ENCODE peak calls at places on chromosomes 11 and 22, in seven cellular contexts. One of them, this sample, is unnamed.

GRCh38 chr11:71311928-71312510 is 59.6 kb upstream of the SHANK2 start:
- DNase-seq in PC-9: no peak
- DNase-seq in neural progenitor cell: no peak
- DNase-seq in IMR-90: no peak
- DNase-seq in mesendoderm: no peak
- DNase-seq in HFF-Myc: no peak
- DNase-seq in H7: no peak
- DNase-seq in this sample: no peak

GRCh38 chr11:2121227-2122130 is 17.7 kb downstream of the IGF2 start:
- DNase-seq in PC-9: no peak
- DNase-seq in neural progenitor cell: no peak
- DNase-seq in IMR-90: no peak
- DNase-seq in mesendoderm: no peak
- DNase-seq in HFF-Myc: no peak
- DNase-seq in H7: peak; percentile 56
- DNase-seq in this sample: no peak

GRCh38 chr11:106989056-106989455 is 29.2 kb downstream of the GUCY1A2 start:
- DNase-seq in PC-9: no peak
- DNase-seq in neural progenitor cell: no peak
- DNase-seq in IMR-90: peak; percentile 3
- DNase-seq in mesendoderm: no peak
- DNase-seq in HFF-Myc: no peak
- DNase-seq in H7: no peak
- DNase-seq in this sample: no peak

GRCh38 chr11:122248130-122248529 is 132.1 kb upstream of the BLID start:
- DNase-seq in PC-9: no peak
- DNase-seq in neural progenitor cell: no peak
- DNase-seq in IMR-90: no peak
- DNase-seq in mesendoderm: no peak
- DNase-seq in HFF-Myc: no peak
- DNase-seq in H7: no peak
- DNase-seq in this sample: no peak

GRCh38 chr22:36977401-36977861 is 41.8 kb downstream of the TST start:
- DNase-seq in PC-9: peak; percentile 58
- DNase-seq in neural progenitor cell: peak; percentile 84
- DNase-seq in IMR-90: peak; percentile 9
- DNase-seq in mesendoderm: peak; percentile 89
- DNase-seq in HFF-Myc: no peak
- DNase-seq in H7: peak; percentile 88
- DNase-seq in this sample: peak; percentile 92

GRCh38 chr11:16587670-16588069 is 150.8 kb upstream of the C11orf58 start:
- DNase-seq in PC-9: no peak
- DNase-seq in neural progenitor cell: no peak
- DNase-seq in IMR-90: no peak
- DNase-seq in mesendoderm: no peak
- DNase-seq in HFF-Myc: no peak
- DNase-seq in H7: no peak
- DNase-seq in this sample: no peak

GRCh38 chr11:4891996-4892640 is 10.4 kb downstream of the OR51T1 start:
- DNase-seq in PC-9: no peak
- DNase-seq in neural progenitor cell: no peak
- DNase-seq in IMR-90: peak; percentile 93
- DNase-seq in mesendoderm: peak; percentile 16
- DNase-seq in HFF-Myc: peak; percentile 33
- DNase-seq in H7: peak; percentile 1
- DNase-seq in this sample: no peak

GRCh38 chr11:120064341-120064740 is 73.6 kb downstream of the TRIM29 start:
- DNase-seq in PC-9: no peak
- DNase-seq in neural progenitor cell: no peak
- DNase-seq in IMR-90: no peak
- DNase-seq in mesendoderm: no peak
- DNase-seq in HFF-Myc: no peak
- DNase-seq in H7: no peak
- DNase-seq in this sample: no peak

GRCh38 chr11:1919428-1920127 is at the start of gene TNNT3:
- DNase-seq in PC-9: no peak
- DNase-seq in neural progenitor cell: peak; percentile 22
- DNase-seq in IMR-90: no peak
- DNase-seq in mesendoderm: no peak
- DNase-seq in HFF-Myc: no peak
- DNase-seq in H7: peak; percentile 80
- DNase-seq in this sample: no peak

GRCh38 chr11:17596310-17596669 is 49.2 kb downstream of the OTOG start:
- DNase-seq in PC-9: no peak
- DNase-seq in neural progenitor cell: no peak
- DNase-seq in IMR-90: no peak
- DNase-seq in mesendoderm: no peak
- DNase-seq in HFF-Myc: no peak
- DNase-seq in H7: no peak
- DNase-seq in this sample: no peak

GRCh38 chr11:71176812-71177211 is 75.6 kb downstream of the SHANK2 start:
- DNase-seq in PC-9: no peak
- DNase-seq in neural progenitor cell: no peak
- DNase-seq in IMR-90: peak; percentile 10
- DNase-seq in mesendoderm: peak; percentile 33
- DNase-seq in HFF-Myc: no peak
- DNase-seq in H7: no peak
- DNase-seq in this sample: no peak

GRCh38 chr11:28581286-28582242 is 473.4 kb downstream of the METTL15 start:
- DNase-seq in PC-9: no peak
- DNase-seq in neural progenitor cell: no peak
- DNase-seq in IMR-90: peak; percentile 78
- DNase-seq in mesendoderm: peak; percentile 77
- DNase-seq in HFF-Myc: no peak
- DNase-seq in H7: no peak
- DNase-seq in this sample: no peak

GRCh38 chr11:101583180-101584128 is at the start of gene TRPC6:
- DNase-seq in PC-9: no peak
- DNase-seq in neural progenitor cell: peak; percentile 73
- DNase-seq in IMR-90: peak; percentile 47
- DNase-seq in mesendoderm: peak; percentile 76
- DNase-seq in HFF-Myc: no peak
- DNase-seq in H7: peak; percentile 74
- DNase-seq in this sample: no peak

GRCh38 chr11:2302844-2303626 is 1.2 kb downstream of the TSPAN32 start:
- DNase-seq in PC-9: no peak
- DNase-seq in neural progenitor cell: no peak
- DNase-seq in IMR-90: no peak
- DNase-seq in mesendoderm: no peak
- DNase-seq in HFF-Myc: no peak
- DNase-seq in H7: no peak
- DNase-seq in this sample: peak; percentile 85

GRCh38 chr11:17812286-17813187 is 78.0 kb downstream of the KCNC1 start:
- DNase-seq in PC-9: peak; percentile 25
- DNase-seq in neural progenitor cell: no peak
- DNase-seq in IMR-90: no peak
- DNase-seq in mesendoderm: no peak
- DNase-seq in HFF-Myc: no peak
- DNase-seq in H7: no peak
- DNase-seq in this sample: no peak

GRCh38 chr11:47854667-47855066 is 6.5 kb upstream of the NUP160 start:
- DNase-seq in PC-9: no peak
- DNase-seq in neural progenitor cell: no peak
- DNase-seq in IMR-90: no peak
- DNase-seq in mesendoderm: no peak
- DNase-seq in HFF-Myc: no peak
- DNase-seq in H7: no peak
- DNase-seq in this sample: no peak

GRCh38 chr11:6249822-6250555 is 9.6 kb upstream of the CCKBR start:
- DNase-seq in PC-9: peak; percentile 45
- DNase-seq in neural progenitor cell: no peak
- DNase-seq in IMR-90: peak; percentile 85
- DNase-seq in mesendoderm: peak; percentile 95
- DNase-seq in HFF-Myc: peak; percentile 9
- DNase-seq in H7: no peak
- DNase-seq in this sample: peak; percentile 93

GRCh38 chr11:4093519-4094347 is 866 bp upstream of the RRM1 start:
- DNase-seq in PC-9: no peak
- DNase-seq in neural progenitor cell: no peak
- DNase-seq in IMR-90: no peak
- DNase-seq in mesendoderm: no peak
- DNase-seq in HFF-Myc: no peak
- DNase-seq in H7: no peak
- DNase-seq in this sample: peak; percentile 74

GRCh38 chr11:79400717-79401330 is 40.0 kb downstream of the TENM4 start:
- DNase-seq in PC-9: peak; percentile 52
- DNase-seq in neural progenitor cell: peak; percentile 65
- DNase-seq in IMR-90: peak; percentile 25
- DNase-seq in mesendoderm: peak; percentile 69
- DNase-seq in HFF-Myc: peak; percentile 4
- DNase-seq in H7: peak; percentile 61
- DNase-seq in this sample: no peak

GRCh38 chr11:7485136-7485853 is at the start of gene OLFML1:
- DNase-seq in PC-9: no peak
- DNase-seq in neural progenitor cell: no peak
- DNase-seq in IMR-90: no peak
- DNase-seq in mesendoderm: no peak
- DNase-seq in HFF-Myc: no peak
- DNase-seq in H7: no peak
- DNase-seq in this sample: no peak

GRCh38 chr11:3623126-3623525 is 18.7 kb downstream of the ART5 start:
- DNase-seq in PC-9: no peak
- DNase-seq in neural progenitor cell: no peak
- DNase-seq in IMR-90: no peak
- DNase-seq in mesendoderm: no peak
- DNase-seq in HFF-Myc: no peak
- DNase-seq in H7: no peak
- DNase-seq in this sample: no peak

GRCh38 chr22:25054943-25055511 is 102.5 kb downstream of the KIAA1671 start:
- DNase-seq in PC-9: no peak
- DNase-seq in neural progenitor cell: no peak
- DNase-seq in IMR-90: no peak
- DNase-seq in mesendoderm: no peak
- DNase-seq in HFF-Myc: no peak
- DNase-seq in H7: no peak
- DNase-seq in this sample: peak; percentile 53

GRCh38 chr22:24471570-24471969 is 23.6 kb upstream of the UPB1 start:
- DNase-seq in PC-9: no peak
- DNase-seq in neural progenitor cell: no peak
- DNase-seq in IMR-90: peak; percentile 92
- DNase-seq in mesendoderm: no peak
- DNase-seq in HFF-Myc: no peak
- DNase-seq in H7: no peak
- DNase-seq in this sample: no peak

GRCh38 chr22:22395230-22395629 is 113.3 kb downstream of the ZNF280B start:
- DNase-seq in PC-9: no peak
- DNase-seq in neural progenitor cell: no peak
- DNase-seq in IMR-90: no peak
- DNase-seq in mesendoderm: no peak
- DNase-seq in HFF-Myc: no peak
- DNase-seq in H7: no peak
- DNase-seq in this sample: peak; percentile 53

GRCh38 chr11:67493548-67494370 is 10.9 kb downstream of the AIP start:
- DNase-seq in PC-9: no peak
- DNase-seq in neural progenitor cell: no peak
- DNase-seq in IMR-90: no peak
- DNase-seq in mesendoderm: no peak
- DNase-seq in HFF-Myc: no peak
- DNase-seq in H7: peak; percentile 59
- DNase-seq in this sample: peak; percentile 84

GRCh38 chr22:29626497-29627195 is 23.2 kb downstream of the NF2 start:
- DNase-seq in PC-9: no peak
- DNase-seq in neural progenitor cell: no peak
- DNase-seq in IMR-90: peak; percentile 91
- DNase-seq in mesendoderm: no peak
- DNase-seq in HFF-Myc: peak; percentile 69
- DNase-seq in H7: no peak
- DNase-seq in this sample: no peak

GRCh38 chr11:117220999-117221774 is 10.7 kb downstream of the PCSK7 start:
- DNase-seq in PC-9: no peak
- DNase-seq in neural progenitor cell: no peak
- DNase-seq in IMR-90: no peak
- DNase-seq in mesendoderm: no peak
- DNase-seq in HFF-Myc: no peak
- DNase-seq in H7: no peak
- DNase-seq in this sample: peak; percentile 58
- H3K4me3 ChIP-seq in PC-9: no peak overlapping the region
- H3K4me3 ChIP-seq in neural progenitor cell: no peak overlapping the region
- H3K4me3 ChIP-seq in IMR-90: no peak overlapping the region
- H3K4me3 ChIP-seq in mesendoderm: no peak overlapping the region
- H3K4me3 ChIP-seq in HFF-Myc: no peak overlapping the region
- H3K4me3 ChIP-seq in H7: no peak overlapping the region
- H3K4me3 ChIP-seq in this sample: no peak overlapping the region

DNA sequence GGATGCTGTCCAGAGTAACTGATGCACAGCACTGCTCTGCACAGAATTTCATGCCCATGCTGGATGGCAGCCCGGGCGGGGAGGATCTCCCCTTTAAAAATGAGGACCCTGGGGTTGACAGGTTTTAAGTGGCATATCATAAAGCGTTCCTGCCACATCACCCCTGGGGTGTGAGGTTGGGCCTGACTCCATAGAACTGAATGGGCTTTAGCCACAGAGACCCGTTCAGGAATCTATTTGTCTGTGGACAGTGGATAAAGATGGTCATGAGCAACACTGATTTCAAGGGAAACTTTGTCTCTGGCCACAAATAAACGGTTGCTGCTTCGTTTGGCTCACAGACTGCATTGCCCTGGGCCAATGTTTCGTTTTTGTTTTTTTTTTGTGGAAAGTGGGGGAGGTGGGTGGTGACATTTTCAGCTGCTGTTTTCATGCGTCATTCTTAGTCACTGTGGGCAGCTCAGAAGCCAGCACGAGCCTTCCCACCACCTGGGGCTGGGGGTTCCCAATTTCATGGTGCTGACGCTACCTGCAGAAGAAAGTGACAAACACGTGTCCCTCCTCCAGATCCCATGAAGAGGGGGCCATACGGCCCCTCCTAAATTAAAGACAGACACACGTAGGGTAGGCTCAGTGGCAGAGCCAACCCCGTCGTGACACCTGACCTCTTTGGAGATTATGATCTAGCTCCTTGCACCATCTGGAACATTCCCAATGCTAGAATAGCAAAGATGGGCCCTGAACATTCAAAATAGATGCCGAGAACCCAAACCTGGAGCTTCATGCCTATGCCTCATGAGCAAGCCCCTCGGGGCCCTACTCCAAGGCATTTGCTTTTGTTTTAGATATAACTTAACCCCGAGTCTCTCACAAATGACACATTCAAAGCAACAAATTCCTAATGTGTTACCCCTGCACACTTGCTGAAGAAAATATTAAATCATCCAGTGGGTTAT is 54.8 kb upstream of the PHF21B start:
- DNase-seq in PC-9: peak; percentile 52
- DNase-seq in neural progenitor cell: no peak
- DNase-seq in IMR-90: peak; percentile 87
- DNase-seq in mesendoderm: no peak
- DNase-seq in HFF-Myc: peak; percentile 52
- DNase-seq in H7: no peak
- DNase-seq in this sample: no peak
- H3K4me3 ChIP-seq in PC-9: peak overlapping the region; percentile 4
- H3K4me3 ChIP-seq in neural progenitor cell: no peak overlapping the region
- H3K4me3 ChIP-seq in IMR-90: no peak overlapping the region
- H3K4me3 ChIP-seq in mesendoderm: no peak overlapping the region
- H3K4me3 ChIP-seq in HFF-Myc: no peak overlapping the region
- H3K4me3 ChIP-seq in H7: no peak overlapping the region
- H3K4me3 ChIP-seq in this sample: no peak overlapping the region

GRCh38 chr11:129418039-129418438 is 42.4 kb downstream of the BARX2 start:
- DNase-seq in PC-9: no peak
- DNase-seq in neural progenitor cell: no peak
- DNase-seq in IMR-90: no peak
- DNase-seq in mesendoderm: no peak
- DNase-seq in HFF-Myc: no peak
- DNase-seq in H7: no peak
- DNase-seq in this sample: no peak
- H3K4me3 ChIP-seq in PC-9: no peak overlapping the region
- H3K4me3 ChIP-seq in neural progenitor cell: no peak overlapping the region
- H3K4me3 ChIP-seq in IMR-90: no peak overlapping the region
- H3K4me3 ChIP-seq in mesendoderm: no peak overlapping the region
- H3K4me3 ChIP-seq in HFF-Myc: no peak overlapping the region
- H3K4me3 ChIP-seq in H7: no peak overlapping the region
- H3K4me3 ChIP-seq in this sample: no peak overlapping the region

GRCh38 chr11:134033696-134034491 is 35.0 kb upstream of the JAM3 start:
- DNase-seq in PC-9: no peak
- DNase-seq in neural progenitor cell: peak; percentile 93
- DNase-seq in IMR-90: peak; percentile 85
- DNase-seq in mesendoderm: peak; percentile 98
- DNase-seq in HFF-Myc: peak; percentile 59
- DNase-seq in H7: peak; percentile 91
- DNase-seq in this sample: peak; percentile 93
- H3K4me3 ChIP-seq in PC-9: no peak overlapping the region
- H3K4me3 ChIP-seq in neural progenitor cell: no peak overlapping the region
- H3K4me3 ChIP-seq in IMR-90: no peak overlapping the region
- H3K4me3 ChIP-seq in mesendoderm: no peak overlapping the region
- H3K4me3 ChIP-seq in HFF-Myc: no peak overlapping the region
- H3K4me3 ChIP-seq in H7: peak overlapping the region; percentile 17
- H3K4me3 ChIP-seq in this sample: no peak overlapping the region

This sample was measured in lower leg skin.